ENCODE peak calls at places on chromosomes 16 and 17, in seven cellular contexts. P is endothelial cell, A is AG09319, K is neural progenitor cell, I is progenitor cell of endocrine pancreas, G is IMR-90, N is lower leg skin. V is an unnamed sample.

GRCh38 chr16:19680972-19681371 is 37.1 kb downstream of the KNOP1 start:
- DNase-seq in K (no peak), G (no peak), A (no peak), I (no peak), N (no peak), P (no peak), V (no peak)

GRCh38 chr17:77916771-77917481 is 41.6 kb upstream of the TNRC6C start:
- DNase-seq in K (peak), N (no peak), A (no peak), P (no peak), G (no peak), I (no peak), V (no peak)

GRCh38 chr17:42184717-42185496 is at the start of gene HCRT:
- DNase-seq in P (no peak), G (no peak), A (no peak), I (no peak), N (no peak), K (no peak), V (no peak)

GRCh38 chr17:45296833-45297124 is 20.0 kb downstream of the MAP3K14 start:
- DNase-seq in A (no peak), G (no peak), K (no peak), P (no peak), N (no peak), I (no peak), V (no peak)

GRCh38 chr17:81959362-81960129 is 1.4 kb downstream of the NOTUM start:
- DNase-seq in P (peak), A (no peak), N (no peak), G (peak), K (peak), I (no peak), V (no peak)

GRCh38 chr16:76818611-76819181 is 372.3 kb upstream of the MON1B start:
- DNase-seq in A (no peak), G (no peak), I (no peak), K (no peak), P (no peak), N (no peak), V (no peak)

GRCh38 chr17:29597361-29598172 is 4.6 kb downstream of the ANKRD13B start:
- DNase-seq in P (no peak), K (peak), A (no peak), G (no peak), N (no peak), I (no peak), V (no peak)

GRCh38 chr16:48916566-48916965 is 306.6 kb upstream of the N4BP1 start:
- DNase-seq in P (no peak), K (no peak), I (no peak), A (no peak), G (no peak), N (peak), V (no peak)

GRCh38 chr16:14015017-14015416 is 56.1 kb upstream of the MRTFB start:
- DNase-seq in N (peak), G (peak), P (no peak), K (no peak), A (no peak), I (no peak), V (no peak)

GRCh38 chr17:9054611-9055010 is 33.3 kb downstream of the NTN1 start:
- DNase-seq in K (peak), I (no peak), N (no peak), P (no peak), G (no peak), A (no peak), V (no peak)

GRCh38 chr17:3692346-3692745 is 3.6 kb downstream of the P2RX5 start:
- DNase-seq in I (no peak), P (no peak), G (no peak), K (no peak), N (no peak), A (no peak), V (no peak)

GRCh38 chr17:10775058-10775457 is 28.8 kb downstream of the TMEM238L start:
- DNase-seq in K (no peak), P (no peak), I (no peak), A (no peak), G (no peak), N (peak), V (no peak)

GRCh38 chr16:84056933-84057332 is 14.3 kb upstream of the SLC38A8 start:
- DNase-seq in G (no peak), A (no peak), N (peak), P (no peak), K (no peak), I (no peak), V (no peak)

GRCh38 chr17:73309727-73310555 is 1.9 kb downstream of the CDC42EP4 start:
- DNase-seq in A (no peak), P (peak), K (peak), I (no peak), G (no peak), N (no peak), V (no peak)

GRCh38 chr17:58763263-58763662 is 7.6 kb downstream of the PPM1E start:
- DNase-seq in I (no peak), K (no peak), N (no peak), A (no peak), P (no peak), G (no peak), V (no peak)

GRCh38 chr16:82882982-82883863 is 256.5 kb downstream of the CDH13 start:
- DNase-seq in N (no peak), I (no peak), K (no peak), G (no peak), A (no peak), P (no peak), V (no peak)

GRCh38 chr16:19980866-19981265 is 92.8 kb downstream of the GPR139 start:
- DNase-seq in N (no peak), I (no peak), G (peak), P (peak), K (peak), A (no peak), V (no peak)

GRCh38 chr17:1481736-1482135 is 10.8 kb downstream of the MYO1C start:
- DNase-seq in A (no peak), G (no peak), K (no peak), I (no peak), P (no peak), N (no peak), V (no peak)

GRCh38 chr16:88068476-88069396 is 117.5 kb downstream of the BANP start:
- DNase-seq in P (no peak), A (no peak), G (no peak), N (no peak), K (no peak), I (no peak), V (no peak)
- TF ChIP-seq CTCF in P (no peak), A (no peak), G (no peak), N (no peak), K (peak), I (no peak), V (peak)

GRCh38 chr17:80270836-80271235 is 10.2 kb downstream of the RNF213 start:
- DNase-seq in I (peak), P (peak), A (no peak), N (no peak), K (peak), G (no peak), V (no peak)
- TF ChIP-seq CTCF in I (no peak), P (no peak), A (no peak), N (no peak), K (no peak), G (no peak), V (no peak)

DNA sequence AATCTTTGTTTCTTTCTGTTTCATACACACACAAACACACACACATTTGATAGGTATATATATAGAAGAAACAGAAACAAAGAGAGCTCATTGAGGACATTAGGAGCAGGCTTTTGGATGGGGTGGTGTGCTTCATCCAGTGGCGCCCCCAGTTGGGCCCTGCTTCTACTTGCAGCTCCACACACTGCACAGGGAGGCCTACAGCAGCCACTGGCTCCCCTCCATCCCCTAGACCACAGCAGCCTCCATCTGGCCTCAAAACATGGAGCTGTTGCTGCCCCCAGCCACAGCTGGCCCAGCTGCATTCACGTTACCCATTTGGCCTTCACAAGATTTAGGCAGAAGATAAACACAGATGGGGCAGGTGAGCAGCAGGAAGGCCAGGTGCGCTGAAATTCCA is 33.1 kb upstream of the NF1 start:
- DNase-seq in A (no peak), G (no peak), I (no peak), K (peak), N (peak), P (peak), V (no peak)
- TF ChIP-seq CTCF in A (no peak), G (no peak), I (peak), K (peak), N (no peak), P (no peak), V (no peak)

GRCh38 chr16:23682181-23682580 is 3.5 kb downstream of the PLK1 start:
- DNase-seq in K (no peak), G (peak), N (no peak), I (no peak), A (no peak), P (no peak), V (no peak)

GRCh38 chr16:23676924-23677480 is 1.7 kb upstream of the PLK1 start:
- DNase-seq in I (no peak), N (peak), A (no peak), P (no peak), G (no peak), K (no peak), V (no peak)

GRCh38 chr16:23679986-23680336 is 1.3 kb downstream of the PLK1 start:
- DNase-seq in I (no peak), P (no peak), K (no peak), A (no peak), N (peak), G (no peak), V (no peak)

GRCh38 chr16:23679274-23679985 is 741 bp downstream of the PLK1 start:
- DNase-seq in K (peak), N (peak), P (no peak), I (no peak), A (no peak), G (peak), V (no peak)

DNA sequence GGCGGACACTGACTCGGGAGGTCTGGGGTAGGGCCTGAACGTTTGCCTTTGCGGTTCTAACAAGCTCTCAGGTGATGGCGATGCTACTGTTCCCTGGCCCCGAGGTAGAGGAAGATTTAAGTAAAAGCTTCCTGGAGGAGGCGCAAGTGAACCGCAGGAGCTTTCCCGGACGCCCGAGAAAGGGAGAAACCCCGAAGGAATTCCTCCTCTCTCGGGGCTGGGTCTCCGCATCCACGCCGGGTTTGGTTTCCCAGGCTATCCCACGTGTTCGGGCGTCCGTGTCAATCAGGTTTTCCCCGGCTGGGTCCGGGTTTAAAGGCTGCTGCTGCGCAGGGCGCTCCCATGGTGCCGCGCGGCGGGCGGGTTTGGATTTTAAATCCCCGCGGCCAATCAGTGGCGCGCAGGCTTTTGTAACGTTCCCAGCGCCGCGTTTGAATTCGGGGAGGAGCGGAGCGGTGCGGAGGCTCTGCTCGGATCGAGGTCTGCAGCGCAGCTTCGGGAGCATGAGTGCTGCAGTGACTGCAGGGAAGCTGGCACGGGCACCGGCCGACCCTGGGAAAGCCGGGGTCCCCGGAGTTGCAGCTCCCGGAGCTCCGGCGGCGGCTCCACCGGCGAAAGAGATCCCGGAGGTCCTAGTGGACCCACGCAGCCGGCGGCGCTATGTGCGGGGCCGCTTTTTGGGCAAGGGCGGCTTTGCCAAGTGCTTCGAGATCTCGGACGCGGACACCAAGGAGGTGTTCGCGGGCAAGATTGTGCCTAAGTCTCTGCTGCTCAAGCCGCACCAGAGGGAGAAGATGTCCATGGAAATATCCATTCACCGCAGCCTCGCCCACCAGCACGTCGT is at the start of gene PLK1:
- DNase-seq in N (peak), G (peak), A (peak), I (peak), P (peak), K (peak), V (peak)
- TF ChIP-seq CTCF in N (no peak), G (peak), A (peak), I (peak), P (no peak), K (peak), V (peak)

GRCh38 chr16:58435779-58436178 is 43.5 kb downstream of the GINS3 start:
- DNase-seq in N (no peak), A (no peak), I (no peak), P (no peak), K (no peak), G (no peak), V (no peak)
- TF ChIP-seq CTCF in N (no peak), A (no peak), I (peak), P (no peak), K (no peak), G (no peak), V (no peak)

V was measured in astrocyte of the cerebellum.